ENCODE peak calls at places on chromosomes 3 and 15, in seven cellular contexts. One of them, this sample, is unnamed.

GRCh38 chr3:10437995-10438901 is 67.1 kb downstream of the ATP2B2 start:
- DNase-seq in K562: peak; percentile 72
- DNase-seq in H1: no peak
- DNase-seq in GM12878: no peak
- DNase-seq in HCT116: no peak
- DNase-seq in HepG2: no peak
- DNase-seq in SK-N-SH: no peak
- DNase-seq in this sample: no peak

GRCh38 chr3:98750520-98750919 is 12.6 kb upstream of the ST3GAL6 start:
- DNase-seq in SK-N-SH: no peak
- DNase-seq in H1: no peak
- DNase-seq in K562: no peak
- DNase-seq in HepG2: peak; percentile 70
- DNase-seq in GM12878: no peak
- DNase-seq in HCT116: no peak
- DNase-seq in this sample: no peak

GRCh38 chr15:75720787-75721461 is 8.3 kb upstream of the CSPG4 start:
- DNase-seq in K562: peak; percentile 78
- DNase-seq in SK-N-SH: peak; percentile 21
- DNase-seq in HCT116: peak; percentile 82
- DNase-seq in H1: no peak
- DNase-seq in HepG2: peak; percentile 50
- DNase-seq in GM12878: no peak
- DNase-seq in this sample: peak; percentile 79

GRCh38 chr15:72728821-72729220 is 42.8 kb downstream of the BBS4 start:
- DNase-seq in SK-N-SH: no peak
- DNase-seq in HepG2: no peak
- DNase-seq in H1: no peak
- DNase-seq in HCT116: no peak
- DNase-seq in K562: no peak
- DNase-seq in GM12878: no peak
- DNase-seq in this sample: no peak

GRCh38 chr15:47674576-47675232 is 42.6 kb upstream of the SEMA6D start:
- DNase-seq in H1: no peak
- DNase-seq in HCT116: no peak
- DNase-seq in SK-N-SH: no peak
- DNase-seq in HepG2: no peak
- DNase-seq in GM12878: no peak
- DNase-seq in K562: no peak
- DNase-seq in this sample: no peak

GRCh38 chr15:70195808-70196304 is 98.1 kb upstream of the TLE3 start:
- DNase-seq in GM12878: no peak
- DNase-seq in K562: peak; percentile 16
- DNase-seq in H1: no peak
- DNase-seq in HepG2: peak; percentile 67
- DNase-seq in HCT116: no peak
- DNase-seq in SK-N-SH: peak; percentile 58
- DNase-seq in this sample: no peak

GRCh38 chr15:38069506-38069905 is 135.1 kb downstream of the TMCO5A start:
- DNase-seq in HCT116: no peak
- DNase-seq in H1: no peak
- DNase-seq in K562: no peak
- DNase-seq in GM12878: no peak
- DNase-seq in HepG2: no peak
- DNase-seq in SK-N-SH: peak; percentile 16
- DNase-seq in this sample: no peak

GRCh38 chr15:26001201-26001600 is 138.1 kb upstream of the ATP10A start:
- DNase-seq in SK-N-SH: no peak
- DNase-seq in GM12878: no peak
- DNase-seq in K562: no peak
- DNase-seq in HepG2: no peak
- DNase-seq in H1: no peak
- DNase-seq in HCT116: no peak
- DNase-seq in this sample: no peak

GRCh38 chr3:76122007-76122406 is 336.7 kb upstream of the ZNF717 start:
- DNase-seq in HepG2: no peak
- DNase-seq in GM12878: no peak
- DNase-seq in H1: no peak
- DNase-seq in K562: no peak
- DNase-seq in SK-N-SH: no peak
- DNase-seq in HCT116: no peak
- DNase-seq in this sample: no peak

GRCh38 chr3:102673271-102674115 is 238.7 kb downstream of the ZPLD1 start:
- DNase-seq in H1: peak; percentile 38
- DNase-seq in HCT116: peak; percentile 46
- DNase-seq in HepG2: peak; percentile 33
- DNase-seq in GM12878: peak; percentile 5
- DNase-seq in SK-N-SH: peak; percentile 64
- DNase-seq in K562: peak; percentile 47
- DNase-seq in this sample: peak; percentile 42

DNA sequence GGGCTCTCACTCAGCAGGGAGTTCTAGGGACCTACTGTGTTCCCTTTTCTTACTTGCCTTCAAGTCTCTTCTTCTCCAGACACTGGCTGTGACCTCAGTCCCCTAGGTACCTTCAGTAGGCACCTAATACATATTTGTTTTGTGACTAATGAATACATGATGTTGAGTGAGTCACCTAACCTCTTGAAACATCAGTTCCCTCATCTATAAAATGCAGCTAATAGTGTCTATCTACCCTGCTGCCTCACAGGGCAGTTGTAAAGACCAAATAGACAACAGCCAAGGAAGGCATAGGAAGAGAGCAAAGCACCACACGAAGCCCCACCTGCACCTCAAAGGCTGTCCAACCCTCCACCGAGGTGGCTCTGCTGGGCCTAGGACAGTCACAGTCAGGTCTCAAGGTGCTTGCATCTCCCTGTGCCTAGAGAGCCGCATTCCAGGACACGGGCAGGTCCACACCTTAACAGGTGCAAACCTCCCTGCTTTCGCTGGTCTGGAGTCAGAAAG is 29.1 kb downstream of the DAPK2 start:
- DNase-seq in HepG2: peak; percentile 58
- DNase-seq in GM12878: no peak
- DNase-seq in HCT116: peak; percentile 59
- DNase-seq in K562: no peak
- DNase-seq in SK-N-SH: no peak
- DNase-seq in H1: no peak
- DNase-seq in this sample: no peak
- TF ChIP-seq JUND in HepG2: no peak
- TF ChIP-seq JUND in GM12878: no peak
- TF ChIP-seq JUND in HCT116: peak; percentile 91
- TF ChIP-seq JUND in K562: peak; percentile 34
- TF ChIP-seq JUND in SK-N-SH: peak; percentile 53
- TF ChIP-seq JUND in H1: no peak
- TF ChIP-seq JUND in this sample: no peak

GRCh38 chr3:117019082-117019713 is 309.6 kb downstream of the TUSC7 start:
- DNase-seq in K562: peak; percentile 16
- DNase-seq in SK-N-SH: peak; percentile 60
- DNase-seq in HepG2: peak; percentile 10
- DNase-seq in H1: peak; percentile 50
- DNase-seq in GM12878: no peak
- DNase-seq in HCT116: no peak
- DNase-seq in this sample: peak; percentile 81
- TF ChIP-seq JUND in K562: no peak
- TF ChIP-seq JUND in SK-N-SH: no peak
- TF ChIP-seq JUND in HepG2: no peak
- TF ChIP-seq JUND in H1: no peak
- TF ChIP-seq JUND in GM12878: no peak
- TF ChIP-seq JUND in HCT116: no peak
- TF ChIP-seq JUND in this sample: no peak

DNA sequence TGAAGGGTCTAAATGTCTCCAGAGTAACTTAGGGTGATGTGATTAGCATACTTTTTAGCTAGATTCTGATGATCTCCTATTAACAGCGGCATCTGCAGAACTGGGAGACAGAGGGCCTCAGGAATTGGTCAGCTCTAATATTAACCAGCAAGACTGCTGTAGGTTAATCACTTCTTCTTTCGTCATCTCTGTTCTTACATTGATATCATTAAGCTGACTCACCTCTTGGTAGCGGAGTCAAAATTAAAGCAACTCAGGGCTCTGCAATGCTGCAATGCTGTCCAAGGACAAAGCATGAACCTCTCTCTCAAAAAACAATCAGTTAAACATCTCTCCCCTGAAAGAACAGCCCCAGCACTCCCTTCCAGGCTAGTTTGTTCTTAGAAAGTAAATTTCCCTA is 57.5 kb upstream of the TRA2B start:
- DNase-seq in SK-N-SH: no peak
- DNase-seq in HepG2: no peak
- DNase-seq in H1: no peak
- DNase-seq in GM12878: no peak
- DNase-seq in HCT116: no peak
- DNase-seq in K562: no peak
- DNase-seq in this sample: no peak
- TF ChIP-seq JUND in SK-N-SH: no peak
- TF ChIP-seq JUND in HepG2: no peak
- TF ChIP-seq JUND in H1: no peak
- TF ChIP-seq JUND in GM12878: no peak
- TF ChIP-seq JUND in HCT116: no peak
- TF ChIP-seq JUND in K562: no peak
- TF ChIP-seq JUND in this sample: no peak

GRCh38 chr3:37348736-37349396 is 174.5 kb upstream of the LRRFIP2 start:
- DNase-seq in SK-N-SH: no peak
- DNase-seq in HCT116: no peak
- DNase-seq in K562: no peak
- DNase-seq in H1: no peak
- DNase-seq in HepG2: no peak
- DNase-seq in GM12878: no peak
- DNase-seq in this sample: no peak
- TF ChIP-seq JUND in SK-N-SH: no peak
- TF ChIP-seq JUND in HCT116: no peak
- TF ChIP-seq JUND in K562: no peak
- TF ChIP-seq JUND in H1: no peak
- TF ChIP-seq JUND in HepG2: no peak
- TF ChIP-seq JUND in GM12878: no peak
- TF ChIP-seq JUND in this sample: no peak

DNA sequence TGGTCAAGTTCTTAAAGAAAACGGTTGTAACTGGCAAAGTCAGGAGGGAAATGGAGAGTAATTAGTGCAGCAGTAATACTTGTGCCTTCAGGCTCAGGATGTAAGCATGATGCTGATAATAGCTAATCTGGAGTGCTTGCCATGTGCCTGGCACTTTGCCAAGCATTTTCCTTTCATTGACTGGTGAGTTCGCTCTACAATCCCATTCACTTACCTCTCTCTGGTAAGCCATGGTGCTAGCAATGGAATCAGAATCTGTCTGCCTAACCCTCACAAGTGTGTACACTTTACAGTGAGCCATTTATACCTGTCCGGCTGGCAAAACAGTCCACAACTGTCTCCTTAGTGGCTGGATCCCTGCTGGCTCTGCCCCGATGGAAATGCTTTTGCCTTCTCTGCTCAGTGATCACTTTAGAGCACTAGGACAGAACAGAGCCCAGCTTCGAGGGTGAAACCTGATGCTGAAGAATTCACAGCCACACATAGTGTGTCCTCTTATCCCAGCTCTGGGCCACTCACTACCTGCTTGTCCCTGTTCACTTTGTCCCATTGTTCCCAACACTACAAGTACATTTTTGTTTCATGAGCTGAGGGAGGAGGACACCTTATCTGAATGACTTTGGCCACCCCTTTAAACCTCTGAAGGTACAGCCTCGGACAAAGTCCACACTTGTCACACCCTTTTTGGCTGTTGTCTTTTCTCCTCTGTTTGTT is 10.3 kb downstream of the CHP1 start:
- DNase-seq in GM12878: no peak
- DNase-seq in HCT116: no peak
- DNase-seq in K562: peak; percentile 62
- DNase-seq in SK-N-SH: peak; percentile 78
- DNase-seq in HepG2: peak; percentile 91
- DNase-seq in H1: no peak
- DNase-seq in this sample: no peak
- TF ChIP-seq JUND in GM12878: no peak
- TF ChIP-seq JUND in HCT116: no peak
- TF ChIP-seq JUND in K562: no peak
- TF ChIP-seq JUND in SK-N-SH: no peak
- TF ChIP-seq JUND in HepG2: no peak
- TF ChIP-seq JUND in H1: no peak
- TF ChIP-seq JUND in this sample: no peak

GRCh38 chr15:98331676-98332075 is 316.7 kb upstream of the IGF1R start:
- DNase-seq in HCT116: no peak
- DNase-seq in GM12878: no peak
- DNase-seq in K562: no peak
- DNase-seq in SK-N-SH: no peak
- DNase-seq in HepG2: no peak
- DNase-seq in H1: no peak
- DNase-seq in this sample: no peak

GRCh38 chr15:98330258-98330657 is 318.1 kb upstream of the IGF1R start:
- DNase-seq in SK-N-SH: no peak
- DNase-seq in GM12878: no peak
- DNase-seq in HepG2: no peak
- DNase-seq in H1: no peak
- DNase-seq in K562: no peak
- DNase-seq in HCT116: no peak
- DNase-seq in this sample: no peak

GRCh38 chr15:98330692-98331435 is 317.5 kb upstream of the IGF1R start:
- DNase-seq in H1: no peak
- DNase-seq in GM12878: no peak
- DNase-seq in HCT116: no peak
- DNase-seq in SK-N-SH: no peak
- DNase-seq in K562: no peak
- DNase-seq in HepG2: no peak
- DNase-seq in this sample: no peak

DNA sequence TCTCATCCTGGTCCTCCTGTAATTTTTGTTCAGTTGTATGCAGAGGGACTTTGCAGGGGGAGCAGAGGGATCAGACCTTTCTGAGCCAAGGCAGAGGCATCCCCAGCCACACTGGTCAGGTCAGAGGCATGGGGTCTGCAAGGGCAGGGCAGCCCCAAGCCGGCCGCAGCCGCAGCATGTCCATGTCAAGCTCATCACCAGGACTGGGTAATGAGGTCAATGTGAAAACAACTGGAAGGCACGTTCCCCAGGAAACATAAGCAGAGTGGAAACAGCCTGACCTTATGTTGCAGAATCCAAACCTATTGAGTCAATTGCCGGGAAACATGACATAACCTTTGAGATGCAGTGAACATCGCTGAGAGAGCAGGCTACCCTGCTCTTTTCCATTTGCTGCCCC is 315.1 kb upstream of the IGF1R start:
- DNase-seq in H1: no peak
- DNase-seq in K562: no peak
- DNase-seq in GM12878: no peak
- DNase-seq in HCT116: no peak
- DNase-seq in SK-N-SH: no peak
- DNase-seq in HepG2: no peak
- DNase-seq in this sample: no peak
- TF ChIP-seq JUND in H1: no peak
- TF ChIP-seq JUND in K562: no peak
- TF ChIP-seq JUND in GM12878: no peak
- TF ChIP-seq JUND in HCT116: no peak
- TF ChIP-seq JUND in SK-N-SH: no peak
- TF ChIP-seq JUND in HepG2: no peak
- TF ChIP-seq JUND in this sample: no peak